ENCODE peak calls at places on chromosomes 3 and 15, in five cellular contexts. K is KG1, V is left lung, J is HCEC 1CT, R is A549. N is an unnamed sample.

GRCh38 chr3:193049901-193050300 is 132.2 kb upstream of the MB21D2 start:
- DNase-seq in K (no peak), V (no peak), J (no peak), R (no peak), N (no peak)

GRCh38 chr3:30673425-30674341 is 67.3 kb downstream of the TGFBR2 start:
- DNase-seq in K (no peak), V (no peak), J (no peak), R (no peak), N (no peak)

GRCh38 chr3:14885307-14885706 is 62.1 kb upstream of the NR2C2 start:
- DNase-seq in K (no peak), V (no peak), J (no peak), R (no peak), N (no peak)

GRCh38 chr3:169964176-169964575 is 2.4 kb upstream of the SEC62 start:
- DNase-seq in K (no peak), V (no peak), J (peak), R (no peak), N (no peak)

GRCh38 chr3:13655074-13655913 is 106.4 kb downstream of the FBLN2 start:
- DNase-seq in K (no peak), V (no peak), J (no peak), R (peak), N (no peak)

GRCh38 chr3:183524476-183524875 is 31.0 kb downstream of the KLHL6 start:
- DNase-seq in K (no peak), V (no peak), J (no peak), R (no peak), N (no peak)

GRCh38 chr3:15384510-15385237 is 42.7 kb downstream of the METTL6 start:
- DNase-seq in K (no peak), V (no peak), J (no peak), R (no peak), N (peak)

GRCh38 chr15:63587527-63587926 is 9.7 kb upstream of the FBXL22 start:
- DNase-seq in K (no peak), V (no peak), J (peak), R (no peak), N (no peak)

GRCh38 chr3:119945286-119945685 is 149.0 kb downstream of the GSK3B start:
- DNase-seq in K (no peak), V (no peak), J (no peak), R (no peak), N (no peak)

GRCh38 chr3:126132751-126133511 is 47.5 kb downstream of the ALDH1L1 start:
- DNase-seq in K (no peak), V (no peak), J (peak), R (peak), N (no peak)

GRCh38 chr3:10521772-10522441 is 16.5 kb upstream of the ATP2B2 start:
- DNase-seq in K (no peak), V (no peak), J (no peak), R (no peak), N (no peak)

GRCh38 chr15:88860212-88860611 is 35.1 kb downstream of the HAPLN3 start:
- DNase-seq in K (no peak), V (no peak), J (no peak), R (no peak), N (no peak)

GRCh38 chr15:74917676-74918075 is 11.0 kb upstream of the FAM219B start:
- DNase-seq in K (no peak), V (no peak), J (peak), R (no peak), N (no peak)

GRCh38 chr3:79258479-79258878 is 509.3 kb downstream of the ROBO1 start:
- DNase-seq in K (no peak), V (no peak), J (peak), R (no peak), N (no peak)

GRCh38 chr3:69761896-69762789 is 22.9 kb downstream of the MITF start:
- DNase-seq in K (no peak), V (no peak), J (peak), R (no peak), N (peak)

GRCh38 chr3:71584216-71585061 is 911 bp upstream of the FOXP1 start:
- DNase-seq in K (peak), V (peak), J (no peak), R (no peak), N (peak)

GRCh38 chr3:191328963-191329653 is at the start of gene CCDC50:
- DNase-seq in K (peak), V (peak), J (peak), R (peak), N (peak)

GRCh38 chr3:41141431-41142164 is 57.7 kb upstream of the CTNNB1 start:
- DNase-seq in K (no peak), V (no peak), J (no peak), R (no peak), N (no peak)

GRCh38 chr15:63250312-63250965 is 27.0 kb upstream of the APH1B start:
- DNase-seq in K (no peak), V (no peak), J (peak), R (no peak), N (no peak)

N was measured in GM12865.